ENCODE peak calls at places on chromosomes 7 and 10, in seven cellular contexts. One of them, this sample, is unnamed.

GRCh38 chr7:83486957-83487356 is 162.0 kb downstream of the SEMA3E start:
- DNase-seq in glutamatergic neuron: no peak
- DNase-seq in fibroblast of mammary gland: no peak
- DNase-seq in NCI-H1694 treated with DMSO at 0.1 percent for 48 hours: no peak
- DNase-seq in KG1: no peak
- DNase-seq in T-cell: no peak
- DNase-seq in COR-L47: no peak
- DNase-seq in this sample: peak; percentile 31

GRCh38 chr7:131038153-131038552 is 289.5 kb upstream of the MKLN1 start:
- DNase-seq in T-cell: no peak
- DNase-seq in glutamatergic neuron: no peak
- DNase-seq in NCI-H1694 treated with DMSO at 0.1 percent for 48 hours: no peak
- DNase-seq in COR-L47: no peak
- DNase-seq in KG1: no peak
- DNase-seq in fibroblast of mammary gland: no peak
- DNase-seq in this sample: no peak

GRCh38 chr7:47578581-47579270 is 3.2 kb downstream of the TNS3 start:
- DNase-seq in COR-L47: no peak
- DNase-seq in KG1: peak; percentile 49
- DNase-seq in fibroblast of mammary gland: peak; percentile 69
- DNase-seq in glutamatergic neuron: no peak
- DNase-seq in T-cell: no peak
- DNase-seq in NCI-H1694 treated with DMSO at 0.1 percent for 48 hours: no peak
- DNase-seq in this sample: no peak

GRCh38 chr7:128458956-128459355 is 3.3 kb downstream of the HILPDA start:
- DNase-seq in T-cell: no peak
- DNase-seq in KG1: no peak
- DNase-seq in COR-L47: no peak
- DNase-seq in NCI-H1694 treated with DMSO at 0.1 percent for 48 hours: no peak
- DNase-seq in glutamatergic neuron: no peak
- DNase-seq in fibroblast of mammary gland: no peak
- DNase-seq in this sample: no peak

GRCh38 chr7:5636914-5637313 is 144.5 kb downstream of the RNF216 start:
- DNase-seq in fibroblast of mammary gland: peak; percentile 94
- DNase-seq in KG1: no peak
- DNase-seq in COR-L47: peak; percentile 29
- DNase-seq in NCI-H1694 treated with DMSO at 0.1 percent for 48 hours: no peak
- DNase-seq in glutamatergic neuron: no peak
- DNase-seq in T-cell: no peak
- DNase-seq in this sample: peak; percentile 60

GRCh38 chr10:126439947-126440346 is 51.7 kb upstream of the ADAM12 start:
- DNase-seq in KG1: no peak
- DNase-seq in glutamatergic neuron: no peak
- DNase-seq in COR-L47: no peak
- DNase-seq in T-cell: no peak
- DNase-seq in fibroblast of mammary gland: no peak
- DNase-seq in NCI-H1694 treated with DMSO at 0.1 percent for 48 hours: no peak
- DNase-seq in this sample: no peak

GRCh38 chr10:112471878-112472487 is 25.0 kb downstream of the VTI1A start:
- DNase-seq in NCI-H1694 treated with DMSO at 0.1 percent for 48 hours: peak; percentile 49
- DNase-seq in glutamatergic neuron: no peak
- DNase-seq in T-cell: no peak
- DNase-seq in COR-L47: no peak
- DNase-seq in KG1: peak; percentile 37
- DNase-seq in fibroblast of mammary gland: peak; percentile 77
- DNase-seq in this sample: peak; percentile 62

GRCh38 chr10:110151871-110152270 is 55.5 kb upstream of the MXI1 start:
- DNase-seq in COR-L47: no peak
- DNase-seq in NCI-H1694 treated with DMSO at 0.1 percent for 48 hours: no peak
- DNase-seq in fibroblast of mammary gland: no peak
- DNase-seq in T-cell: no peak
- DNase-seq in KG1: no peak
- DNase-seq in glutamatergic neuron: no peak
- DNase-seq in this sample: no peak

GRCh38 chr7:74590814-74591213 is 66.7 kb upstream of the GTF2I start:
- DNase-seq in NCI-H1694 treated with DMSO at 0.1 percent for 48 hours: no peak
- DNase-seq in COR-L47: no peak
- DNase-seq in fibroblast of mammary gland: no peak
- DNase-seq in KG1: no peak
- DNase-seq in T-cell: no peak
- DNase-seq in glutamatergic neuron: no peak
- DNase-seq in this sample: no peak

GRCh38 chr7:2031496-2031895 is 201.2 kb downstream of the MAD1L1 start:
- DNase-seq in KG1: no peak
- DNase-seq in T-cell: no peak
- DNase-seq in NCI-H1694 treated with DMSO at 0.1 percent for 48 hours: no peak
- DNase-seq in COR-L47: no peak
- DNase-seq in glutamatergic neuron: no peak
- DNase-seq in fibroblast of mammary gland: no peak
- DNase-seq in this sample: no peak

GRCh38 chr7:91692800-91693199 is 187.7 kb downstream of the MTERF1 start:
- DNase-seq in T-cell: no peak
- DNase-seq in KG1: no peak
- DNase-seq in NCI-H1694 treated with DMSO at 0.1 percent for 48 hours: no peak
- DNase-seq in glutamatergic neuron: no peak
- DNase-seq in COR-L47: no peak
- DNase-seq in fibroblast of mammary gland: peak; percentile 40
- DNase-seq in this sample: no peak

GRCh38 chr10:46550076-46550790 is 6.2 kb downstream of the GPRIN2 start:
- DNase-seq in glutamatergic neuron: no peak
- DNase-seq in KG1: no peak
- DNase-seq in NCI-H1694 treated with DMSO at 0.1 percent for 48 hours: no peak
- DNase-seq in fibroblast of mammary gland: no peak
- DNase-seq in T-cell: no peak
- DNase-seq in COR-L47: no peak
- DNase-seq in this sample: no peak

GRCh38 chr10:114304566-114305421 is 65.7 kb downstream of the VWA2 start:
- DNase-seq in COR-L47: peak; percentile 36
- DNase-seq in KG1: no peak
- DNase-seq in fibroblast of mammary gland: no peak
- DNase-seq in NCI-H1694 treated with DMSO at 0.1 percent for 48 hours: peak; percentile 0
- DNase-seq in T-cell: peak; percentile 56
- DNase-seq in glutamatergic neuron: peak; percentile 83
- DNase-seq in this sample: no peak

GRCh38 chr7:39624202-39624807 is 933 bp downstream of the RALA start:
- DNase-seq in KG1: no peak
- DNase-seq in glutamatergic neuron: no peak
- DNase-seq in fibroblast of mammary gland: peak; percentile 59
- DNase-seq in T-cell: no peak
- DNase-seq in NCI-H1694 treated with DMSO at 0.1 percent for 48 hours: no peak
- DNase-seq in COR-L47: peak; percentile 3
- DNase-seq in this sample: peak; percentile 48

GRCh38 chr7:90433221-90433620 is 30.0 kb downstream of the CLDN12 start:
- DNase-seq in KG1: no peak
- DNase-seq in NCI-H1694 treated with DMSO at 0.1 percent for 48 hours: no peak
- DNase-seq in glutamatergic neuron: no peak
- DNase-seq in fibroblast of mammary gland: no peak
- DNase-seq in T-cell: no peak
- DNase-seq in COR-L47: no peak
- DNase-seq in this sample: no peak

GRCh38 chr10:7483848-7484247 is 73.0 kb upstream of the SFMBT2 start:
- DNase-seq in glutamatergic neuron: no peak
- DNase-seq in NCI-H1694 treated with DMSO at 0.1 percent for 48 hours: no peak
- DNase-seq in T-cell: no peak
- DNase-seq in KG1: no peak
- DNase-seq in COR-L47: no peak
- DNase-seq in fibroblast of mammary gland: no peak
- DNase-seq in this sample: no peak

GRCh38 chr10:69389827-69390490 is 26.8 kb downstream of the TACR2 start:
- DNase-seq in glutamatergic neuron: peak; percentile 59
- DNase-seq in fibroblast of mammary gland: peak; percentile 45
- DNase-seq in T-cell: no peak
- DNase-seq in KG1: no peak
- DNase-seq in COR-L47: no peak
- DNase-seq in NCI-H1694 treated with DMSO at 0.1 percent for 48 hours: no peak
- DNase-seq in this sample: no peak

GRCh38 chr7:115216652-115217051 is 294.8 kb downstream of the MDFIC start:
- DNase-seq in COR-L47: no peak
- DNase-seq in T-cell: no peak
- DNase-seq in glutamatergic neuron: no peak
- DNase-seq in NCI-H1694 treated with DMSO at 0.1 percent for 48 hours: no peak
- DNase-seq in KG1: no peak
- DNase-seq in fibroblast of mammary gland: no peak
- DNase-seq in this sample: no peak

GRCh38 chr7:149772236-149772820 is 1.1 kb downstream of the ZNF467 start:
- DNase-seq in T-cell: no peak
- DNase-seq in NCI-H1694 treated with DMSO at 0.1 percent for 48 hours: no peak
- DNase-seq in glutamatergic neuron: peak; percentile 67
- DNase-seq in fibroblast of mammary gland: no peak
- DNase-seq in KG1: no peak
- DNase-seq in COR-L47: peak; percentile 28
- DNase-seq in this sample: no peak

GRCh38 chr10:59314284-59314683 is 48.1 kb downstream of the FAM13C start:
- DNase-seq in NCI-H1694 treated with DMSO at 0.1 percent for 48 hours: no peak
- DNase-seq in KG1: no peak
- DNase-seq in T-cell: no peak
- DNase-seq in glutamatergic neuron: no peak
- DNase-seq in COR-L47: no peak
- DNase-seq in fibroblast of mammary gland: no peak
- DNase-seq in this sample: no peak

GRCh38 chr10:124119216-124119615 is 25.8 kb upstream of the CHST15 start:
- DNase-seq in fibroblast of mammary gland: no peak
- DNase-seq in NCI-H1694 treated with DMSO at 0.1 percent for 48 hours: no peak
- DNase-seq in COR-L47: no peak
- DNase-seq in glutamatergic neuron: no peak
- DNase-seq in T-cell: no peak
- DNase-seq in KG1: no peak
- DNase-seq in this sample: no peak

GRCh38 chr10:103083266-103083976 is 109.7 kb downstream of the NT5C2 start:
- DNase-seq in glutamatergic neuron: no peak
- DNase-seq in COR-L47: no peak
- DNase-seq in NCI-H1694 treated with DMSO at 0.1 percent for 48 hours: no peak
- DNase-seq in fibroblast of mammary gland: no peak
- DNase-seq in T-cell: no peak
- DNase-seq in KG1: no peak
- DNase-seq in this sample: no peak

GRCh38 chr7:45123913-45124312 is 12.4 kb upstream of the TBRG4 start:
- DNase-seq in glutamatergic neuron: peak; percentile 42
- DNase-seq in NCI-H1694 treated with DMSO at 0.1 percent for 48 hours: no peak
- DNase-seq in fibroblast of mammary gland: no peak
- DNase-seq in KG1: no peak
- DNase-seq in T-cell: no peak
- DNase-seq in COR-L47: peak; percentile 4
- DNase-seq in this sample: no peak

GRCh38 chr10:11934262-11934661 is 108.3 kb downstream of the UPF2 start:
- DNase-seq in glutamatergic neuron: no peak
- DNase-seq in COR-L47: no peak
- DNase-seq in NCI-H1694 treated with DMSO at 0.1 percent for 48 hours: no peak
- DNase-seq in KG1: no peak
- DNase-seq in fibroblast of mammary gland: peak; percentile 71
- DNase-seq in T-cell: no peak
- DNase-seq in this sample: no peak

GRCh38 chr10:121526040-121526790 is 72.0 kb downstream of the FGFR2 start:
- DNase-seq in glutamatergic neuron: no peak
- DNase-seq in COR-L47: no peak
- DNase-seq in KG1: no peak
- DNase-seq in NCI-H1694 treated with DMSO at 0.1 percent for 48 hours: no peak
- DNase-seq in T-cell: no peak
- DNase-seq in fibroblast of mammary gland: no peak
- DNase-seq in this sample: no peak

GRCh38 chr7:90536449-90536848 is 59.7 kb upstream of the CDK14 start:
- DNase-seq in KG1: no peak
- DNase-seq in fibroblast of mammary gland: no peak
- DNase-seq in COR-L47: no peak
- DNase-seq in NCI-H1694 treated with DMSO at 0.1 percent for 48 hours: no peak
- DNase-seq in glutamatergic neuron: no peak
- DNase-seq in T-cell: no peak
- DNase-seq in this sample: no peak

GRCh38 chr7:133851416-133851815 is 275.7 kb upstream of the LRGUK start:
- DNase-seq in KG1: no peak
- DNase-seq in NCI-H1694 treated with DMSO at 0.1 percent for 48 hours: no peak
- DNase-seq in T-cell: no peak
- DNase-seq in fibroblast of mammary gland: no peak
- DNase-seq in COR-L47: no peak
- DNase-seq in glutamatergic neuron: no peak
- DNase-seq in this sample: no peak

GRCh38 chr7:96118449-96119001 is 203.4 kb downstream of the SLC25A13 start:
- DNase-seq in KG1: no peak
- DNase-seq in NCI-H1694 treated with DMSO at 0.1 percent for 48 hours: no peak
- DNase-seq in COR-L47: no peak
- DNase-seq in glutamatergic neuron: no peak
- DNase-seq in fibroblast of mammary gland: no peak
- DNase-seq in T-cell: no peak
- DNase-seq in this sample: no peak

GRCh38 chr7:31145339-31145738 is 93.2 kb downstream of the ADCYAP1R1 start:
- DNase-seq in glutamatergic neuron: no peak
- DNase-seq in fibroblast of mammary gland: no peak
- DNase-seq in T-cell: no peak
- DNase-seq in KG1: no peak
- DNase-seq in NCI-H1694 treated with DMSO at 0.1 percent for 48 hours: peak; percentile 40
- DNase-seq in COR-L47: no peak
- DNase-seq in this sample: no peak

GRCh38 chr10:92816106-92816505 is 32.2 kb upstream of the EXOC6 start:
- DNase-seq in NCI-H1694 treated with DMSO at 0.1 percent for 48 hours: no peak
- DNase-seq in fibroblast of mammary gland: no peak
- DNase-seq in COR-L47: no peak
- DNase-seq in KG1: no peak
- DNase-seq in T-cell: no peak
- DNase-seq in glutamatergic neuron: no peak
- DNase-seq in this sample: peak; percentile 72

GRCh38 chr7:50661345-50662058 is 96.3 kb upstream of the DDC start:
- DNase-seq in KG1: peak; percentile 72
- DNase-seq in NCI-H1694 treated with DMSO at 0.1 percent for 48 hours: no peak
- DNase-seq in fibroblast of mammary gland: peak; percentile 33
- DNase-seq in COR-L47: no peak
- DNase-seq in T-cell: peak; percentile 4
- DNase-seq in glutamatergic neuron: no peak
- DNase-seq in this sample: no peak

GRCh38 chr10:131049051-131049450 is 262.5 kb downstream of the TCERG1L start:
- DNase-seq in NCI-H1694 treated with DMSO at 0.1 percent for 48 hours: no peak
- DNase-seq in T-cell: no peak
- DNase-seq in COR-L47: peak; percentile 83
- DNase-seq in KG1: no peak
- DNase-seq in fibroblast of mammary gland: no peak
- DNase-seq in glutamatergic neuron: no peak
- DNase-seq in this sample: no peak

GRCh38 chr10:132848951-132849545 is 63.1 kb upstream of the NKX6-2 start:
- DNase-seq in T-cell: no peak
- DNase-seq in COR-L47: no peak
- DNase-seq in glutamatergic neuron: no peak
- DNase-seq in KG1: no peak
- DNase-seq in fibroblast of mammary gland: no peak
- DNase-seq in NCI-H1694 treated with DMSO at 0.1 percent for 48 hours: no peak
- DNase-seq in this sample: no peak

GRCh38 chr7:17991866-17992648 is 35.6 kb downstream of the PRPS1L1 start:
- DNase-seq in KG1: no peak
- DNase-seq in NCI-H1694 treated with DMSO at 0.1 percent for 48 hours: no peak
- DNase-seq in glutamatergic neuron: peak; percentile 22
- DNase-seq in T-cell: no peak
- DNase-seq in COR-L47: no peak
- DNase-seq in fibroblast of mammary gland: peak; percentile 10
- DNase-seq in this sample: no peak

GRCh38 chr10:80583681-80584080 is 46.0 kb downstream of the SH2D4B start:
- DNase-seq in COR-L47: no peak
- DNase-seq in fibroblast of mammary gland: no peak
- DNase-seq in glutamatergic neuron: no peak
- DNase-seq in KG1: no peak
- DNase-seq in NCI-H1694 treated with DMSO at 0.1 percent for 48 hours: no peak
- DNase-seq in T-cell: no peak
- DNase-seq in this sample: no peak

GRCh38 chr7:46146454-46147255 is 225.6 kb upstream of the IGFBP3 start:
- DNase-seq in NCI-H1694 treated with DMSO at 0.1 percent for 48 hours: no peak
- DNase-seq in glutamatergic neuron: no peak
- DNase-seq in KG1: no peak
- DNase-seq in COR-L47: no peak
- DNase-seq in fibroblast of mammary gland: peak; percentile 41
- DNase-seq in T-cell: no peak
- DNase-seq in this sample: peak; percentile 67

GRCh38 chr10:118017850-118018249 is 28.9 kb downstream of the RAB11FIP2 start:
- DNase-seq in COR-L47: no peak
- DNase-seq in NCI-H1694 treated with DMSO at 0.1 percent for 48 hours: no peak
- DNase-seq in glutamatergic neuron: no peak
- DNase-seq in T-cell: no peak
- DNase-seq in fibroblast of mammary gland: no peak
- DNase-seq in KG1: no peak
- DNase-seq in this sample: no peak

GRCh38 chr10:108905821-108906220 is 1017.5 kb downstream of the XPNPEP1 start:
- DNase-seq in COR-L47: no peak
- DNase-seq in T-cell: no peak
- DNase-seq in glutamatergic neuron: no peak
- DNase-seq in KG1: no peak
- DNase-seq in fibroblast of mammary gland: no peak
- DNase-seq in NCI-H1694 treated with DMSO at 0.1 percent for 48 hours: no peak
- DNase-seq in this sample: no peak

This sample was measured in HCEC 1CT.